ENCODE peak calls at places on chromosomes 12 and 14, in six cellular contexts. U is neural progenitor cell, E is SK-N-SH, H is GM23248, A is GM23338, V is PC-3. Z is an unnamed sample. For H3F3A, the result is how much of the 10 kb centered on the place peaks cover.

GRCh38 chr12:123270380-123271181 is 1.1 kb downstream of the CDK2AP1 start:
- DNase-seq in U (peak), E (peak), H (peak), A (peak), V (no peak), Z (no peak)

GRCh38 chr12:116708826-116709756 is 28.8 kb downstream of the SPRING1 start:
- DNase-seq in U (peak), E (peak), H (peak), A (peak), V (peak), Z (peak)

GRCh38 chr14:34179723-34180122 is 228.8 kb upstream of the EGLN3 start:
- DNase-seq in U (no peak), E (no peak), H (no peak), A (no peak), V (peak), Z (peak)

GRCh38 chr14:105249175-105250007 is 1.1 kb downstream of the BTBD6 start:
- DNase-seq in U (peak), E (peak), H (peak), A (peak), V (peak), Z (no peak)

GRCh38 chr12:83823386-83824045 is 1089.1 kb downstream of the SLC6A15 start:
- DNase-seq in U (peak), E (peak), H (peak), A (peak), V (peak), Z (peak)

GRCh38 chr12:52370906-52371608 is 3.8 kb upstream of the KRT85 start:
- DNase-seq in U (peak), E (no peak), H (peak), A (no peak), V (no peak), Z (no peak)

GRCh38 chr14:30230719-30231118 is 303.1 kb upstream of the PRKD1 start:
- DNase-seq in U (no peak), E (no peak), H (no peak), A (no peak), V (no peak), Z (no peak)

GRCh38 chr14:100334904-100335303 is 11.8 kb downstream of the SLC25A47 start:
- DNase-seq in U (no peak), E (no peak), H (no peak), A (no peak), V (no peak), Z (no peak)

GRCh38 chr12:62530596-62530995 is 64.0 kb downstream of the MON2 start:
- DNase-seq in U (no peak), E (no peak), H (peak), A (no peak), V (peak), Z (no peak)

GRCh38 chr14:93369393-93370266 is 22.6 kb downstream of the COX8C start:
- DNase-seq in U (no peak), E (no peak), H (no peak), A (peak), V (no peak), Z (peak)

GRCh38 chr12:19144985-19145384 is 15.5 kb downstream of the PLEKHA5 start:
- DNase-seq in U (no peak), E (no peak), H (no peak), A (no peak), V (no peak), Z (no peak)

GRCh38 chr12:26746315-26746714 is 86.7 kb downstream of the ITPR2 start:
- DNase-seq in U (no peak), E (no peak), H (peak), A (no peak), V (peak), Z (no peak)

GRCh38 chr14:70317969-70318634 is 41.4 kb downstream of the COX16 start:
- DNase-seq in U (peak), E (peak), H (peak), A (peak), V (peak), Z (no peak)

GRCh38 chr12:45756666-45757065 is 27.2 kb downstream of the ARID2 start:
- DNase-seq in U (no peak), E (no peak), H (no peak), A (peak), V (no peak), Z (no peak)
- TF ChIP-seq EZH2phosphoT487 in U (no peak), E (no peak), H (no peak), A (no peak), V (no peak), Z (no peak)

GRCh38 chr14:23814858-23815257 is 138.7 kb upstream of the DHRS4 start:
- DNase-seq in U (no peak), E (no peak), H (no peak), A (no peak), V (no peak), Z (no peak)

GRCh38 chr14:23816371-23816770 is 137.2 kb upstream of the DHRS4 start:
- DNase-seq in U (no peak), E (no peak), H (no peak), A (no peak), V (no peak), Z (no peak)

DNA sequence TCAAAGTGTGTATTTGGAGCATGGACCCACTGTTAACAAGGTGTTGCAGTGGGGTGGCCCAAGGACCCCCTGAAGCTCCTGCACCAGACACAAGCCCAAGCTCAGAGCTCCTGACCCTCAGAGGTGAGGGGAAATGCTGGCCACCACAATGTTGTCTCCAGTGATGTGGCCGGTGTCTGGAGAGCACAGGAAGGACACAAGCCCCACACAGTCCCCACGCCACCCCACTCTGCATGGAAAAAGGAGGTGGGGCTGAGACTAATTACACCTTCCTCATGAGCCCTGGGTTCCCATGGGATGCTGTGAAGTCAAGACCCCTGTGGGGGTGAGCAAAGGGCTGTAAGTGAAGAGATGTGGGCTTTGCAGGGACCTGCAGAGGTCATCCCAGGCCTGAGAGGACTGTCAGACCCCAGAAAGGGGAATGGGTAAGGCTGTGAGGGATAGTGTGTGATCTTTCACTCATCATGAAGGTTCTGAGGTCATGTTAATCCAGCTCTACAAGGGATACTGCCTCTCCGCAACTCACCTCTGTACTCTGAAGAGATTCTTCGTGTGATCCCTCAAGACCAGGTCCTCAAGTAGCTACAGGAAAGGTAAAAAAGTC is 136.3 kb upstream of the DHRS4 start:
- DNase-seq in U (no peak), E (no peak), H (no peak), A (no peak), V (no peak), Z (no peak)
- H3F3A ChIP-seq in U (under half), E (under half), H (under half), A (under half), V (under half), Z (under half)

GRCh38 chr12:106271575-106272505 is 24.0 kb upstream of the CKAP4 start:
- DNase-seq in U (no peak), E (no peak), H (no peak), A (no peak), V (no peak), Z (no peak)
- TF ChIP-seq EZH2phosphoT487 in U (no peak), E (no peak), H (no peak), A (no peak), V (no peak), Z (no peak)

GRCh38 chr12:51321882-51322281 is 2.1 kb downstream of the BIN2 start:
- DNase-seq in U (no peak), E (no peak), H (no peak), A (no peak), V (peak), Z (no peak)

GRCh38 chr12:51324953-51325352 is 979 bp upstream of the BIN2 start:
- DNase-seq in U (no peak), E (no peak), H (no peak), A (no peak), V (no peak), Z (no peak)

GRCh38 chr12:51322452-51322851 is 1.5 kb downstream of the BIN2 start:
- DNase-seq in U (no peak), E (no peak), H (no peak), A (no peak), V (no peak), Z (peak)

GRCh38 chr12:51323317-51323960 is 535 bp downstream of the BIN2 start:
- DNase-seq in U (no peak), E (no peak), H (no peak), A (no peak), V (no peak), Z (peak)

DNA sequence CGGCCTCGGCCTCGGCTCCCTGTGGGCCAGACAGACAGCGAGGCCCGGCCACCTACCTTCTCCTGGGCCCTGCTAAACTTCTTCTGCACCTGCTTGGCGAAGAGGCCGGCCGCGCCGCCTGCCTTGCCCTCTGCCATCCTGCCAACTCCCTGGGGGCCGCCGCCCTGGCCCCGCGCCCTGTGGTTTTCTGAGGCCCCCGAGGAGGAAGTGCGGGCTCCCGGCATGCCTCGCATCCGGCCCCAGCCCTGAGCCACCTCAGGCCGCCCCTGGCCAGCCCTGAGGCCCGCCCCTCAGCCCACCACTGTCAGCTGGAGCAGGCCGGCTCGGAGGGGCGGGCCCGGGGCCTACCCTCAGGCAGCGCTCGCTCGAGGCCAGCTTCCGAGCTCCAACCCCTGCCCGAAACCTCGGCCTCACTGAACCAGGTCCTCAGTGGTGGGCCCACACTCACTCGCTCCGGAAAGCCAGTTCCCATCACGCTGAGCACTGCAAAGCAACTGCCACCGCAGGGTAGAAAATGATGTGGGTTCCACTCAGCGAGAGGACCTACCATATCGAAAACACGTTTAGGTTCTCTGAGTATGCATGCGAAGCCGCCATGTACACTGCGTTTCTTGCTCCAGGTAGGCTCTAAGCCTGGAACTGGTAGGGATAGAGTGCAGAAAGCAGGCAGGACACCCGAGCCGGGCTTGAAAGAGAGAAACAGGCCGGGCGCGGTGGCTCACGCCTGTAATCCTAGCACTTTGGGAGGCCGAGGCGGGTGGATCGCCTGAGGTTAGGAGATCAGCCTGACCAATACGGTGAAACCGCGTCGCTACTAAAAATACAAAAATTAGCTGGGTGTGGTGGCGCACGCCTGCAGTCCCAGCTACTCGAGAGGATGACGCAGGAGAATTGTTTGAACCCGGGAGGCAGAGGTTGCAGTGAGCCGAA is at the start of gene BIN2:
- DNase-seq in U (no peak), E (no peak), H (no peak), A (no peak), V (no peak), Z (peak)
- H3F3A ChIP-seq in U (under half), E (under half), H (under half), A (under half), V (under half), Z (half or more)

GRCh38 chr12:6950401-6950801 is 755 bp upstream of the PTPN6 start:
- DNase-seq in U (no peak), E (peak), H (no peak), A (no peak), V (no peak), Z (no peak)
- TF ChIP-seq EZH2phosphoT487 in U (no peak), E (no peak), H (no peak), A (no peak), V (no peak), Z (no peak)

DNA sequence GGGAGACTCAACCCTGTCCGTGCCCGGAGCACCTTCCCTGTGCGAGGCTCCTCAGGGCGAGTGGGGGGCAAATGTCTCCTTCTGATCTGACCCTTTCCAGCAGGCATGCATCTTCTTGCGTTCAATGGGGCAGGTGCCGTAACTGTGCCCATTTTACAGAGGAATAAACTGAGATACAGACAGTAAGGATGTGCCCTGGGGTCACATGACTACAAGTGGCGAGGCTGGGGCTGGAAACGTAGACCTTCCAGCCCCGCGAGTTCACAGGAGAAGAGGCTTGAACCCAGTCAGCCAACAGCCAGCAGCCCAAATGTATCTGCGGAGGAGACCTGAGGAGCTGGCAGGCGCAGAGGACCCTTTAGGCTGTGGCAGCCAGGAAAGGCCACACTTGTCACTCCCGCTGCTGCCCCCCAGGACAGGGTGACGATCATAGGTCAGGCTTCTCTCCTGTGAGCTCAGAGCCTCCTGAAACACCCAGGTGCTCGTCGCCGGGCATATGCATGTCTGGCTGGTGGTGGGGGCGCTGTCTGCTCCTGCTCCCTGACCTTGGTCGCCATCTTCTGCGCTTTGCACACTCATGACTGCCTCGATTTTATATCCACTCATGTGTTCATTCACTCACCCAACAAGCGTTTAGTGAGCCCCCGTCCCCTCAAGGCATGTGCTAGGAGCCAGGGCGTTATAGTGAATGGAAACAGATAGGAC is 41.7 kb downstream of the CCDC88C start:
- DNase-seq in U (no peak), E (no peak), H (no peak), A (no peak), V (no peak), Z (peak)
- H3F3A ChIP-seq in U (under half), E (under half), H (under half), A (under half), V (under half), Z (half or more)